ENCODE peak calls at places on chromosome 6, in nine cellular contexts. P, X, J, T, I, L, K, S and F are unnamed samples.

GRCh38 chr6:33344771-33345697 is 27.5 kb upstream of the ZBTB22 start:
- DNase-seq in P (peak), X (peak), J (peak), T (peak), I (peak), L (peak), K (peak), S (peak), F (peak)

GRCh38 chr6:131951576-131952230 is 531 bp upstream of the CCN2 start:
- DNase-seq in P (no peak), X (no peak), J (no peak), T (no peak), I (no peak), L (no peak), K (no peak), S (no peak), F (no peak)

GRCh38 chr6:164870175-164870574 is 439.2 kb downstream of the C6orf118 start:
- DNase-seq in P (no peak), X (no peak), J (no peak), T (no peak), I (no peak), L (no peak), K (no peak), S (no peak), F (no peak)

GRCh38 chr6:119742188-119742803 is 392.7 kb upstream of the MAN1A1 start:
- DNase-seq in P (peak), X (peak), J (no peak), T (peak), I (peak), L (peak), K (peak), S (peak), F (peak)

GRCh38 chr6:132070356-132070755 is 119.2 kb upstream of the CCN2 start:
- DNase-seq in P (no peak), X (no peak), J (no peak), T (no peak), I (no peak), L (no peak), K (no peak), S (no peak), F (no peak)

GRCh38 chr6:32668226-32668747 is 1.8 kb upstream of the HLA-DQB1 start:
- DNase-seq in P (no peak), X (no peak), J (peak), T (peak), I (peak), L (peak), K (peak), S (peak), F (no peak)

GRCh38 chr6:22249646-22250045 is 47.2 kb downstream of the PRL start:
- DNase-seq in P (no peak), X (no peak), J (no peak), T (no peak), I (no peak), L (no peak), K (no peak), S (no peak), F (no peak)

GRCh38 chr6:157229733-157230132 is 93.6 kb downstream of the TMEM242 start:
- DNase-seq in P (no peak), X (no peak), J (no peak), T (no peak), I (no peak), L (no peak), K (no peak), S (no peak), F (no peak)

GRCh38 chr6:103707596-103708325 is 1152.0 kb downstream of the HACE1 start:
- DNase-seq in P (no peak), X (no peak), J (no peak), T (no peak), I (no peak), L (no peak), K (no peak), S (no peak), F (no peak)

GRCh38 chr6:35089935-35090505 is 51.1 kb downstream of the TCP11 start:
- DNase-seq in P (peak), X (no peak), J (peak), T (no peak), I (no peak), L (no peak), K (no peak), S (no peak), F (no peak)

GRCh38 chr6:30198166-30199084 is 14.8 kb downstream of the TRIM26 start:
- DNase-seq in P (no peak), X (no peak), J (no peak), T (no peak), I (no peak), L (no peak), K (no peak), S (no peak), F (no peak)

GRCh38 chr6:7701212-7701834 is 24.6 kb upstream of the BMP6 start:
- DNase-seq in P (no peak), X (no peak), J (no peak), T (no peak), I (no peak), L (no peak), K (no peak), S (no peak), F (no peak)

GRCh38 chr6:20377623-20378265 is 23.9 kb upstream of the E2F3 start:
- DNase-seq in P (peak), X (no peak), J (no peak), T (no peak), I (no peak), L (no peak), K (no peak), S (peak), F (no peak)

GRCh38 chr6:10800810-10801209 is 37.5 kb downstream of the MAK start:
- DNase-seq in P (peak), X (no peak), J (peak), T (no peak), I (no peak), L (no peak), K (no peak), S (no peak), F (no peak)

GRCh38 chr6:84811351-84811750 is 47.0 kb upstream of the TBX18 start:
- DNase-seq in P (no peak), X (no peak), J (no peak), T (no peak), I (no peak), L (no peak), K (no peak), S (no peak), F (no peak)